ENCODE peak calls at places on chromosome 16, in five cellular contexts. One of them, this sample, is unnamed.

GRCh38 chr16:68369697-68370096 is 58.9 kb downstream of the PRMT7 start:
- DNase-seq in IMR-90: no peak
- DNase-seq in heart right ventricle: no peak
- DNase-seq in tibial artery: no peak
- DNase-seq in fibroblast of mammary gland: no peak
- DNase-seq in this sample: no peak

GRCh38 chr16:14564881-14565687 is 65.0 kb downstream of the PARN start:
- DNase-seq in IMR-90: peak
- DNase-seq in tibial artery: no peak
- DNase-seq in heart right ventricle: no peak
- DNase-seq in fibroblast of mammary gland: peak
- DNase-seq in this sample: peak

GRCh38 chr16:68599586-68599985 is 45.5 kb upstream of the CDH3 start:
- DNase-seq in fibroblast of mammary gland: no peak
- DNase-seq in tibial artery: no peak
- DNase-seq in heart right ventricle: no peak
- DNase-seq in IMR-90: no peak
- DNase-seq in this sample: no peak

GRCh38 chr16:21218135-21218534 is 6.8 kb upstream of the ZP2 start:
- DNase-seq in heart right ventricle: no peak
- DNase-seq in fibroblast of mammary gland: no peak
- DNase-seq in IMR-90: no peak
- DNase-seq in tibial artery: no peak
- DNase-seq in this sample: no peak

GRCh38 chr16:47230296-47230695 is 86.6 kb upstream of the NETO2 start:
- DNase-seq in fibroblast of mammary gland: no peak
- DNase-seq in tibial artery: no peak
- DNase-seq in IMR-90: no peak
- DNase-seq in heart right ventricle: no peak
- DNase-seq in this sample: no peak

GRCh38 chr16:67800252-67801046 is 5.9 kb downstream of the RANBP10 start:
- DNase-seq in IMR-90: no peak
- DNase-seq in tibial artery: no peak
- DNase-seq in fibroblast of mammary gland: peak
- DNase-seq in heart right ventricle: peak
- DNase-seq in this sample: no peak

GRCh38 chr16:11630230-11631056 is 37.8 kb upstream of the SNN start:
- DNase-seq in IMR-90: no peak
- DNase-seq in fibroblast of mammary gland: no peak
- DNase-seq in heart right ventricle: no peak
- DNase-seq in tibial artery: no peak
- DNase-seq in this sample: no peak

GRCh38 chr16:10579965-10580918 is at the start of gene EMP2:
- DNase-seq in tibial artery: peak
- DNase-seq in fibroblast of mammary gland: peak
- DNase-seq in heart right ventricle: peak
- DNase-seq in IMR-90: peak
- DNase-seq in this sample: peak

GRCh38 chr16:87582966-87583325 is 19.4 kb upstream of the JPH3 start:
- DNase-seq in IMR-90: no peak
- DNase-seq in tibial artery: no peak
- DNase-seq in fibroblast of mammary gland: no peak
- DNase-seq in heart right ventricle: no peak
- DNase-seq in this sample: no peak

GRCh38 chr16:68072038-68072695 is 13.0 kb upstream of the NFATC3 start:
- DNase-seq in heart right ventricle: no peak
- DNase-seq in tibial artery: no peak
- DNase-seq in IMR-90: peak
- DNase-seq in fibroblast of mammary gland: peak
- DNase-seq in this sample: no peak

GRCh38 chr16:80436510-80436909 is 104.3 kb upstream of the DYNLRB2 start:
- DNase-seq in heart right ventricle: no peak
- DNase-seq in IMR-90: no peak
- DNase-seq in fibroblast of mammary gland: no peak
- DNase-seq in tibial artery: no peak
- DNase-seq in this sample: no peak

GRCh38 chr16:27795992-27796614 is 246.2 kb downstream of the KATNIP start:
- DNase-seq in IMR-90: peak
- DNase-seq in heart right ventricle: peak
- DNase-seq in tibial artery: no peak
- DNase-seq in fibroblast of mammary gland: peak
- DNase-seq in this sample: no peak

GRCh38 chr16:2046889-2047329 is 725 bp downstream of the NTHL1 start:
- DNase-seq in tibial artery: no peak
- DNase-seq in IMR-90: no peak
- DNase-seq in fibroblast of mammary gland: no peak
- DNase-seq in heart right ventricle: no peak
- DNase-seq in this sample: no peak

GRCh38 chr16:27641260-27641659 is 91.3 kb downstream of the KATNIP start:
- DNase-seq in heart right ventricle: no peak
- DNase-seq in tibial artery: no peak
- DNase-seq in IMR-90: no peak
- DNase-seq in fibroblast of mammary gland: no peak
- DNase-seq in this sample: no peak

GRCh38 chr16:16013812-16014211 is 64.4 kb downstream of the ABCC1 start:
- DNase-seq in tibial artery: no peak
- DNase-seq in heart right ventricle: no peak
- DNase-seq in fibroblast of mammary gland: no peak
- DNase-seq in IMR-90: no peak
- DNase-seq in this sample: no peak

GRCh38 chr16:84952335-84953050 is 58.8 kb downstream of the ZDHHC7 start:
- DNase-seq in IMR-90: peak
- DNase-seq in heart right ventricle: peak
- DNase-seq in tibial artery: peak
- DNase-seq in fibroblast of mammary gland: peak
- DNase-seq in this sample: peak

GRCh38 chr16:28935924-28936783 is 4.4 kb downstream of the CD19 start:
- DNase-seq in fibroblast of mammary gland: peak
- DNase-seq in tibial artery: peak
- DNase-seq in heart right ventricle: peak
- DNase-seq in IMR-90: peak
- DNase-seq in this sample: no peak

GRCh38 chr16:12199524-12199923 is 223.0 kb downstream of the SNX29 start:
- DNase-seq in fibroblast of mammary gland: no peak
- DNase-seq in tibial artery: no peak
- DNase-seq in heart right ventricle: no peak
- DNase-seq in IMR-90: no peak
- DNase-seq in this sample: no peak

GRCh38 chr16:68447721-68448359 is 468 bp downstream of the SMPD3 start:
- DNase-seq in tibial artery: no peak
- DNase-seq in heart right ventricle: no peak
- DNase-seq in IMR-90: no peak
- DNase-seq in fibroblast of mammary gland: no peak
- DNase-seq in this sample: no peak

GRCh38 chr16:85390511-85391174 is 222.5 kb upstream of the GSE1 start:
- DNase-seq in IMR-90: peak
- DNase-seq in heart right ventricle: peak
- DNase-seq in fibroblast of mammary gland: peak
- DNase-seq in tibial artery: peak
- DNase-seq in this sample: no peak

GRCh38 chr16:84930298-84931106 is 80.8 kb downstream of the ZDHHC7 start:
- DNase-seq in IMR-90: no peak
- DNase-seq in tibial artery: no peak
- DNase-seq in fibroblast of mammary gland: no peak
- DNase-seq in heart right ventricle: no peak
- DNase-seq in this sample: no peak

GRCh38 chr16:47886631-47887415 is 269.0 kb downstream of the ABCC12 start:
- DNase-seq in tibial artery: no peak
- DNase-seq in fibroblast of mammary gland: no peak
- DNase-seq in IMR-90: no peak
- DNase-seq in heart right ventricle: no peak
- DNase-seq in this sample: no peak

GRCh38 chr16:87572959-87573358 is 29.3 kb upstream of the JPH3 start:
- DNase-seq in fibroblast of mammary gland: no peak
- DNase-seq in heart right ventricle: no peak
- DNase-seq in IMR-90: no peak
- DNase-seq in tibial artery: no peak
- DNase-seq in this sample: no peak

GRCh38 chr16:79850348-79850747 is 249.8 kb upstream of the MAF start:
- DNase-seq in fibroblast of mammary gland: no peak
- DNase-seq in heart right ventricle: no peak
- DNase-seq in IMR-90: no peak
- DNase-seq in tibial artery: no peak
- DNase-seq in this sample: no peak

GRCh38 chr16:15643453-15644305 is 725 bp upstream of the MARF1 start:
- DNase-seq in IMR-90: peak
- DNase-seq in fibroblast of mammary gland: peak
- DNase-seq in heart right ventricle: peak
- DNase-seq in tibial artery: no peak
- DNase-seq in this sample: no peak

GRCh38 chr16:72400257-72401078 is 228.5 kb upstream of the PMFBP1 start:
- DNase-seq in heart right ventricle: peak
- DNase-seq in tibial artery: no peak
- DNase-seq in fibroblast of mammary gland: peak
- DNase-seq in IMR-90: peak
- DNase-seq in this sample: peak

GRCh38 chr16:71927787-71928186 is 32.5 kb downstream of the IST1 start:
- DNase-seq in fibroblast of mammary gland: no peak
- DNase-seq in tibial artery: no peak
- DNase-seq in heart right ventricle: no peak
- DNase-seq in IMR-90: no peak
- DNase-seq in this sample: no peak

GRCh38 chr16:19765860-19766553 is 47.9 kb downstream of the IQCK start:
- DNase-seq in fibroblast of mammary gland: no peak
- DNase-seq in IMR-90: no peak
- DNase-seq in tibial artery: peak
- DNase-seq in heart right ventricle: peak
- DNase-seq in this sample: no peak

GRCh38 chr16:75644240-75645012 is 3.0 kb downstream of the KARS1 start:
- DNase-seq in IMR-90: no peak
- DNase-seq in heart right ventricle: no peak
- DNase-seq in fibroblast of mammary gland: no peak
- DNase-seq in tibial artery: no peak
- DNase-seq in this sample: no peak
- TF ChIP-seq CTCF in IMR-90: no peak
- TF ChIP-seq CTCF in heart right ventricle: no peak
- TF ChIP-seq CTCF in fibroblast of mammary gland: no peak
- TF ChIP-seq CTCF in tibial artery: no peak
- TF ChIP-seq CTCF in this sample: no peak

DNA sequence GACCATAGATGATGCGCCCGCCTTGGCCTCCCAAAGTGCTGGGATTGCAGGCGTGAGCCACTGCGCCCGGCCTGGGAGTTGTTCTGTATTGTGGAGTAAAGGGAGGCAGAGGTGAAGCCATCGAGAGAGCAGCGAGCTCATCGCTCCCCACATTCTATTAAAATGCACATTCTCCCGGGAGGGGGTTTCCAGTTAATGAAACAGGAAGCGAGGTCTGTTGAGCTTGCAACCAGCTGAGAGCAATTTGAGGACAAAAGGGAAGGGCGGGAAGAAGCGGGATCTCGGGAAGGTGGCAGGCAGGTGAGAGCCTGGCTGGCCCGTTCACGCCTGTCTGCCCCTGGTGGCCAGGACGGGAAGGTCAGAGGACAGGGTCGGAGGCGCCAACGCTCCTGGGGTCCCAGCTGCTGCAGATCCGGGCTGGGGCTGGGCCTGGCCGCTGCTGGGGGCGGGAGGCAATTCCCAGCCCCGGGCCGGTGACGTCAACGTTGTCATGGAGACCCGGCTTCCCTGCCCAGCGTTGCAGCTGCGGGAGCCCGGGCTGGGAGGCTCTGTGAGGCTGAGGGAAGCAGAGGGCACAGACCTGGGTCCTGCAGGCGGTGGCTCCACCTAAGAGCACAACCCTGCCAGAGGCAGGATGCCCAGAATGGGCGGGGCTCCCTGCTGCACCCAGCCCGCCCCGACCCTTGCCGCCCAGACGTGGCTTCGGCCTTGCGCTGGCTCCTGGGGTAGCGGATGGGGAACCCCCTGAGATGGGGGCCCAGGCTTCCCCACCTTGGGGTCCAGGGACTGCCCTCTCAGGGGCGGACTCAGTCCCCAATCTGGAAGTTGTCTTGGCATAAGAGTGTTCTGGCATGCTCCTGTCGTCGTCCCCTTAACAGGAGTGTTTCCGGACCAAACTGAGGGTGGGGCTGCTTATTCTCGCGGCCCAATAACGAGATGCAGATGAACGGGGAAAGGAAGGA is 48.7 kb upstream of the PLCG2 start:
- DNase-seq in IMR-90: peak
- DNase-seq in tibial artery: peak
- DNase-seq in fibroblast of mammary gland: peak
- DNase-seq in heart right ventricle: peak
- DNase-seq in this sample: no peak
- TF ChIP-seq CTCF in IMR-90: peak
- TF ChIP-seq CTCF in tibial artery: peak
- TF ChIP-seq CTCF in fibroblast of mammary gland: peak
- TF ChIP-seq CTCF in heart right ventricle: peak
- TF ChIP-seq CTCF in this sample: peak

DNA sequence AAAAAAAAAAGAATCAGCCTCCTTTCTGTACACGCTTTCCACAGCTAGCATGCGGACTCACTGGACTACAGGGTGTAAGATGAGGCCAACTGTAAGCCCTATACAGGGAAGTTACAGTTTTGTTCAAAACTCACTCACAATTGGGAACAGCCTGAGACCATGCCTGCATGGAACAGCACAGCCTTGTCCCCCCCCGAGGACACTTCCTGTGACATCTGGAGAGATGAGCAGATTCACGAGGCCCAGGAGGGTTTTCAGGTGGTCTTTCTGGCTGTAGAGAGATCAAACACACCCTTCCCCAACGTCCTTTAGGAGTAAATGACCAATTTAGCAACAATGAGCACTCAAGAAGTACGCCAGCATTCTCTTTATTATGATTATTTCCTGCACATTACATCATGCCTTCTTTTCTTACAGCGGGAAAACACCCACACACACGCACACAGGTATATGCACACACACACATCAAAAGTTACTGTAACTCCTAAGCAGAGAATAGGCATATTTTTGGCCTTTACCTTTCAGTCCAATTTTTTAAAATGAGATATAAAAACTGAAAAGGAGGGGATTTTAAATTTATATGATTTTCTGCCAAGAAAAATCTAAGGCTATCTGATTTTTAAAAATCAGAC is 39.0 kb downstream of the ADCY9 start:
- DNase-seq in heart right ventricle: no peak
- DNase-seq in IMR-90: no peak
- DNase-seq in fibroblast of mammary gland: no peak
- DNase-seq in tibial artery: no peak
- DNase-seq in this sample: no peak
- TF ChIP-seq CTCF in heart right ventricle: no peak
- TF ChIP-seq CTCF in IMR-90: no peak
- TF ChIP-seq CTCF in fibroblast of mammary gland: no peak
- TF ChIP-seq CTCF in tibial artery: no peak
- TF ChIP-seq CTCF in this sample: no peak

GRCh38 chr16:88673685-88674398 is 11.0 kb upstream of the MVD start:
- DNase-seq in IMR-90: no peak
- DNase-seq in fibroblast of mammary gland: no peak
- DNase-seq in heart right ventricle: peak
- DNase-seq in tibial artery: no peak
- DNase-seq in this sample: no peak

GRCh38 chr16:88671806-88672205 is 8.9 kb upstream of the MVD start:
- DNase-seq in fibroblast of mammary gland: no peak
- DNase-seq in tibial artery: no peak
- DNase-seq in IMR-90: no peak
- DNase-seq in heart right ventricle: no peak
- DNase-seq in this sample: no peak

GRCh38 chr16:88669986-88670385 is 7.1 kb upstream of the MVD start:
- DNase-seq in heart right ventricle: no peak
- DNase-seq in fibroblast of mammary gland: peak
- DNase-seq in tibial artery: no peak
- DNase-seq in IMR-90: no peak
- DNase-seq in this sample: peak

GRCh38 chr16:88676502-88677242 is 9.6 kb downstream of the SNAI3 start:
- DNase-seq in tibial artery: no peak
- DNase-seq in fibroblast of mammary gland: no peak
- DNase-seq in IMR-90: no peak
- DNase-seq in heart right ventricle: no peak
- DNase-seq in this sample: no peak

GRCh38 chr16:88672776-88673175 is 9.9 kb upstream of the MVD start:
- DNase-seq in fibroblast of mammary gland: no peak
- DNase-seq in heart right ventricle: no peak
- DNase-seq in IMR-90: no peak
- DNase-seq in tibial artery: no peak
- DNase-seq in this sample: no peak
- TF ChIP-seq CTCF in fibroblast of mammary gland: peak
- TF ChIP-seq CTCF in heart right ventricle: no peak
- TF ChIP-seq CTCF in IMR-90: peak
- TF ChIP-seq CTCF in tibial artery: no peak
- TF ChIP-seq CTCF in this sample: peak

This sample was measured in AG09319.